ENCODE peak calls at places on chromosomes 3 and 15, in eight cellular contexts. I is progenitor cell of endocrine pancreas; M is fibroblast of the conjunctiva; X is NAMALWA; H is type B pancreatic cell; V is AG09309; P is HFFc6; R is stimulated activated CD4-positive, alpha-beta T cell treated with anti-CD3 and anti-CD28 coated beads, Interleukin-4, amount 100 ng/mL, for 48 hours. E is an unnamed sample.

GRCh38 chr3:100802126-100802525 is 92.8 kb downstream of the TFG start:
- DNase-seq in I (no peak), M (no peak), X (no peak), H (no peak), V (no peak), P (peak), R (no peak), E (no peak)

GRCh38 chr3:94423566-94423965 is 360.7 kb downstream of the NSUN3 start:
- DNase-seq in I (no peak), M (peak), X (no peak), H (no peak), V (no peak), P (peak), R (no peak), E (no peak)

GRCh38 chr15:43169888-43170287 is 15.3 kb upstream of the CCNDBP1 start:
- DNase-seq in I (no peak), M (no peak), X (no peak), H (no peak), V (no peak), P (no peak), R (no peak), E (no peak)

GRCh38 chr15:82129144-82129692 is 83.4 kb upstream of the MEX3B start:
- DNase-seq in I (no peak), M (no peak), X (no peak), H (no peak), V (no peak), P (no peak), R (no peak), E (no peak)

GRCh38 chr3:98962189-98962930 is 60.9 kb upstream of the DCBLD2 start:
- DNase-seq in I (no peak), M (no peak), X (no peak), H (no peak), V (no peak), P (peak), R (no peak), E (no peak)

GRCh38 chr3:61936344-61936937 is 375.1 kb downstream of the PTPRG start:
- DNase-seq in I (no peak), M (no peak), X (peak), H (no peak), V (no peak), P (peak), R (no peak), E (peak)

GRCh38 chr3:148861277-148861869 is 3.7 kb upstream of the CPA3 start:
- DNase-seq in I (no peak), M (peak), X (peak), H (no peak), V (peak), P (peak), R (no peak), E (no peak)

GRCh38 chr3:177538743-177539730 is 341.8 kb upstream of the TBL1XR1 start:
- DNase-seq in I (no peak), M (no peak), X (peak), H (no peak), V (no peak), P (no peak), R (no peak), E (no peak)

GRCh38 chr3:13580256-13581023 is 31.5 kb downstream of the FBLN2 start:
- DNase-seq in I (no peak), M (no peak), X (no peak), H (no peak), V (no peak), P (no peak), R (no peak), E (no peak)

GRCh38 chr15:90044191-90044590 is 43.1 kb downstream of the ZNF710 start:
- DNase-seq in I (no peak), M (no peak), X (no peak), H (no peak), V (no peak), P (no peak), R (no peak), E (no peak)

GRCh38 chr15:101255066-101255415 is 3.2 kb upstream of the CHSY1 start:
- DNase-seq in I (no peak), M (no peak), X (no peak), H (no peak), V (no peak), P (no peak), R (no peak), E (no peak)

GRCh38 chr15:101019351-101019750 is 100.2 kb downstream of the LRRK1 start:
- DNase-seq in I (no peak), M (no peak), X (no peak), H (peak), V (no peak), P (no peak), R (no peak), E (peak)

GRCh38 chr3:189049458-189050231 is 122.1 kb upstream of the TPRG1 start:
- DNase-seq in I (no peak), M (no peak), X (peak), H (no peak), V (no peak), P (no peak), R (no peak), E (no peak)

GRCh38 chr15:56240390-56240789 is 3.3 kb downstream of the RFX7 start:
- DNase-seq in I (no peak), M (no peak), X (no peak), H (no peak), V (no peak), P (no peak), R (no peak), E (no peak)

GRCh38 chr3:133301194-133301593 is 98.7 kb upstream of the BFSP2 start:
- DNase-seq in I (no peak), M (no peak), X (no peak), H (no peak), V (peak), P (peak), R (no peak), E (no peak)

GRCh38 chr15:64975390-64975789 is 14.3 kb downstream of the SPG21 start:
- DNase-seq in I (no peak), M (peak), X (no peak), H (no peak), V (peak), P (no peak), R (no peak), E (no peak)

GRCh38 chr3:113040231-113040630 is 49.4 kb downstream of the GTPBP8 start:
- DNase-seq in I (no peak), M (no peak), X (no peak), H (no peak), V (no peak), P (no peak), R (no peak), E (no peak)

GRCh38 chr3:339346-339745 is 142.8 kb downstream of the CHL1 start:
- DNase-seq in I (no peak), M (no peak), X (no peak), H (no peak), V (no peak), P (no peak), R (no peak), E (no peak)

GRCh38 chr3:23547905-23548304 is 257.9 kb upstream of the UBE2E1 start:
- DNase-seq in I (no peak), M (no peak), X (no peak), H (no peak), V (peak), P (no peak), R (no peak), E (no peak)

GRCh38 chr3:188646592-188646991 is 492.6 kb downstream of the LPP start:
- DNase-seq in I (no peak), M (no peak), X (peak), H (no peak), V (no peak), P (no peak), R (no peak), E (no peak)

GRCh38 chr3:49132437-49133225 is at the start of gene LAMB2:
- DNase-seq in I (peak), M (peak), X (no peak), H (no peak), V (peak), P (peak), R (no peak), E (peak)

GRCh38 chr15:55530861-55531313 is 22.9 kb upstream of the DNAAF4 start:
- DNase-seq in I (no peak), M (no peak), X (peak), H (no peak), V (no peak), P (peak), R (no peak), E (no peak)

GRCh38 chr3:55173504-55173903 is 245.6 kb upstream of the LRTM1 start:
- DNase-seq in I (no peak), M (no peak), X (no peak), H (no peak), V (no peak), P (no peak), R (no peak), E (no peak)

GRCh38 chr3:61559108-61559731 is 2.2 kb upstream of the PTPRG start:
- DNase-seq in I (no peak), M (no peak), X (no peak), H (no peak), V (no peak), P (peak), R (no peak), E (no peak)

GRCh38 chr3:30708472-30708871 is 102.1 kb downstream of the TGFBR2 start:
- DNase-seq in I (no peak), M (no peak), X (no peak), H (no peak), V (no peak), P (no peak), R (no peak), E (no peak)

GRCh38 chr3:153173758-153174516 is 11.9 kb downstream of the RAP2B start:
- DNase-seq in I (no peak), M (no peak), X (no peak), H (no peak), V (no peak), P (peak), R (no peak), E (no peak)

GRCh38 chr3:141430326-141430725 is 56.5 kb upstream of the RASA2 start:
- DNase-seq in I (no peak), M (no peak), X (no peak), H (peak), V (no peak), P (no peak), R (no peak), E (no peak)

GRCh38 chr15:81256916-81257315 is 60.2 kb downstream of the IL16 start:
- DNase-seq in I (no peak), M (peak), X (peak), H (no peak), V (peak), P (peak), R (no peak), E (no peak)

GRCh38 chr3:196554205-196554604 is 14.1 kb downstream of the WDR53 start:
- DNase-seq in I (no peak), M (no peak), X (peak), H (no peak), V (no peak), P (no peak), R (no peak), E (no peak)

GRCh38 chr3:10240799-10241198 is 7.5 kb upstream of the TATDN2 start:
- DNase-seq in I (no peak), M (no peak), X (no peak), H (no peak), V (no peak), P (no peak), R (no peak), E (no peak)

GRCh38 chr3:138862924-138863775 is 28.4 kb upstream of the PIK3CB start:
- DNase-seq in I (peak), M (peak), X (no peak), H (no peak), V (no peak), P (peak), R (no peak), E (no peak)

GRCh38 chr15:42085721-42086120 is 8.6 kb downstream of the PLA2G4D start:
- DNase-seq in I (no peak), M (no peak), X (no peak), H (no peak), V (no peak), P (no peak), R (no peak), E (no peak)

GRCh38 chr3:4981688-4982494 is 2.7 kb downstream of the BHLHE40 start:
- DNase-seq in I (no peak), M (no peak), X (peak), H (no peak), V (no peak), P (peak), R (no peak), E (no peak)

E was measured in esophagus muscularis mucosa.